ENCODE peak calls at places on chromosomes 4 and X, in five cellular contexts. P is K562, S is HEK293T, G is HepG2, Y is GM12878. A is an unnamed sample.

GRCh38 chr4:7132249-7132648 is 60.1 kb upstream of the SORCS2 start:
- DNase-seq in P (no peak), Y (no peak), S (no peak), G (no peak), A (no peak)

GRCh38 chr4:82063017-82063416 is 310.8 kb downstream of the HNRNPD start:
- DNase-seq in P (no peak), Y (no peak), S (no peak), G (no peak), A (no peak)

GRCh38 chr4:53716011-53716410 is 124.7 kb upstream of the LNX1 start:
- DNase-seq in G (no peak), P (no peak), Y (no peak), S (no peak), A (no peak)

GRCh38 chr4:76301068-76301774 is 5.3 kb upstream of the STBD1 start:
- DNase-seq in Y (peak), G (peak), S (peak), P (peak), A (no peak)

GRCh38 chr4:86487738-86488137 is 106.4 kb upstream of the PTPN13 start:
- DNase-seq in P (no peak), Y (no peak), S (no peak), G (no peak), A (no peak)

GRCh38 chr4:80017125-80017854 is 55.7 kb downstream of the ANTXR2 start:
- DNase-seq in P (no peak), Y (no peak), G (no peak), S (no peak), A (no peak)

GRCh38 chr4:116599859-116600258 is 485.5 kb downstream of the TRAM1L1 start:
- DNase-seq in Y (no peak), P (peak), G (no peak), S (peak), A (no peak)

GRCh38 chrX:128078545-128078944 is 26.3 kb upstream of the ACTRT1 start:
- DNase-seq in G (no peak), Y (no peak), S (no peak), P (no peak), A (no peak)

GRCh38 chr4:152605031-152605430 is 69.1 kb upstream of the FBXW7 start:
- DNase-seq in P (no peak), S (no peak), Y (no peak), G (no peak), A (no peak)

GRCh38 chr4:110869114-110869513 is 246.2 kb upstream of the PITX2 start:
- DNase-seq in S (no peak), P (no peak), Y (no peak), G (no peak), A (no peak)

GRCh38 chrX:53163436-53163835 is 61.6 kb downstream of the KDM5C start:
- DNase-seq in P (no peak), Y (no peak), G (no peak), S (no peak), A (no peak)

GRCh38 chr4:140071806-140072205 is 82.2 kb downstream of the MAML3 start:
- DNase-seq in G (no peak), P (no peak), S (no peak), Y (peak), A (no peak)

GRCh38 chr4:134935320-134935719 is 733.7 kb upstream of the PABPC4L start:
- DNase-seq in S (peak), P (peak), G (no peak), Y (no peak), A (peak)

GRCh38 chr4:84258905-84259830 is 239.9 kb downstream of the NKX6-1 start:
- DNase-seq in Y (peak), P (peak), G (peak), S (peak), A (no peak)

GRCh38 chrX:10755477-10756334 is 135.3 kb upstream of the MID1 start:
- DNase-seq in G (no peak), Y (no peak), P (no peak), S (no peak), A (no peak)

GRCh38 chr4:55758081-55758480 is 61.5 kb upstream of the EXOC1L start:
- DNase-seq in Y (no peak), S (no peak), P (no peak), G (no peak), A (no peak)

GRCh38 chrX:150486011-150486410 is 82.4 kb upstream of the MTM1 start:
- DNase-seq in P (peak), G (peak), Y (no peak), S (peak), A (peak)

GRCh38 chrX:112450810-112451209 is 228.9 kb downstream of the LHFPL1 start:
- DNase-seq in G (no peak), S (no peak), Y (no peak), P (no peak), A (no peak)

GRCh38 chrX:118523920-118524319 is 28.3 kb downstream of the DOCK11 start:
- DNase-seq in P (no peak), G (no peak), Y (no peak), S (no peak), A (no peak)

GRCh38 chr4:80619070-80619674 is 283.6 kb downstream of the CFAP299 start:
- DNase-seq in Y (no peak), G (peak), S (no peak), P (no peak), A (no peak)

GRCh38 chrX:55908685-55909212 is 191.2 kb downstream of the RRAGB start:
- DNase-seq in G (no peak), S (peak), P (peak), Y (no peak), A (no peak)

GRCh38 chr4:32790803-32791202 is 2070.6 kb downstream of the PCDH7 start:
- DNase-seq in G (no peak), P (no peak), S (no peak), Y (no peak), A (no peak)

GRCh38 chrX:12871181-12871580 is 4.3 kb downstream of the TLR7 start:
- DNase-seq in S (no peak), G (no peak), Y (no peak), P (no peak), A (no peak)

GRCh38 chrX:133660356-133660755 is 245.1 kb upstream of the GPC4 start:
- DNase-seq in Y (no peak), P (no peak), G (no peak), S (no peak), A (no peak)

GRCh38 chrX:9379697-9380551 is 84.9 kb upstream of the TBL1X start:
- DNase-seq in S (no peak), Y (no peak), P (no peak), G (peak), A (no peak)

GRCh38 chr4:88244821-88245579 is 39.4 kb downstream of the PPM1K start:
- DNase-seq in Y (no peak), G (no peak), P (no peak), S (no peak), A (no peak)

GRCh38 chr4:121316091-121316490 is 64.7 kb downstream of the QRFPR start:
- DNase-seq in S (no peak), Y (no peak), G (no peak), P (no peak), A (no peak)

GRCh38 chr4:128757712-128758111 is 51.8 kb upstream of the JADE1 start:
- DNase-seq in P (no peak), S (peak), Y (no peak), G (no peak), A (no peak)

GRCh38 chr4:128355301-128355700 is 67.7 kb upstream of the PGRMC2 start:
- DNase-seq in P (peak), S (no peak), Y (no peak), G (no peak), A (peak)

GRCh38 chrX:2425281-2426071 is 75.3 kb downstream of the DHRSX start:
- DNase-seq in G (peak), P (no peak), S (no peak), Y (no peak), A (no peak)

GRCh38 chr4:82462415-82462831 is 32.0 kb downstream of the ENOPH1 start:
- DNase-seq in S (peak), Y (peak), P (peak), G (peak), A (peak)

GRCh38 chrX:13876652-13877051 is 59.8 kb upstream of the GPM6B start:
- DNase-seq in S (no peak), G (no peak), Y (no peak), P (no peak), A (no peak)

GRCh38 chrX:20664774-20665173 is 398.1 kb upstream of the RPS6KA3 start:
- DNase-seq in P (no peak), Y (no peak), S (no peak), G (no peak), A (no peak)

GRCh38 chrX:46573331-46573895 is at the start of gene CHST7:
- DNase-seq in Y (no peak), S (peak), G (peak), P (no peak), A (peak)

GRCh38 chrX:127578395-127578794 is 473.8 kb downstream of the ACTRT1 start:
- DNase-seq in P (no peak), G (no peak), Y (no peak), S (no peak), A (no peak)

GRCh38 chr4:155658665-155659064 is 8.0 kb upstream of the GUCY1A1 start:
- DNase-seq in P (no peak), G (no peak), Y (no peak), S (no peak), A (no peak)
- TF ChIP-seq FOXM1 in P (no peak), G (no peak), Y (no peak), S (no peak), A (no peak)

DNA sequence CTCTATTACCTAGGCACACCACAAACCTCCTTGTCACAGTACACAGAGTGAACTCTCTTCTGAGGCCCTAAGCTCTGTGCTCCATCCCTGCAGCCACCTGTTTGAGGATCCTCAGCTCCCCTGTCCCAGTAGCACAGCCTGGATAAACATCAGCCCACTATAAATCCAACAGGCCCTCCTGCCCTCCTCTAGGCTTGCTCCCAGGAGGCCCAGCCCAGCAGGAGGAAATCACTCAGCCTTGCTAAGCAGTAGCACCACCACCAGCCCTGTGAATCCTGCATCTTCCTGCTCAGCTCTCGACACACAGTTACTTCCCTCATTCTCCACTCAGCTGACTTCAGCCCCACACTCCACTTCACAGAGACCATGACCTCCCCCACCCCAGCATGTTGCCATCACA is 273.9 kb downstream of the BCOR start:
- DNase-seq in S (no peak), Y (no peak), P (no peak), G (no peak), A (no peak)
- TF ChIP-seq FOXM1 in S (no peak), Y (no peak), P (no peak), G (no peak), A (no peak)

GRCh38 chrX:129622757-129623301 is 31.9 kb downstream of the APLN start:
- DNase-seq in Y (no peak), G (no peak), S (no peak), P (no peak), A (no peak)
- TF ChIP-seq FOXM1 in Y (no peak), G (no peak), S (no peak), P (no peak), A (no peak)

DNA sequence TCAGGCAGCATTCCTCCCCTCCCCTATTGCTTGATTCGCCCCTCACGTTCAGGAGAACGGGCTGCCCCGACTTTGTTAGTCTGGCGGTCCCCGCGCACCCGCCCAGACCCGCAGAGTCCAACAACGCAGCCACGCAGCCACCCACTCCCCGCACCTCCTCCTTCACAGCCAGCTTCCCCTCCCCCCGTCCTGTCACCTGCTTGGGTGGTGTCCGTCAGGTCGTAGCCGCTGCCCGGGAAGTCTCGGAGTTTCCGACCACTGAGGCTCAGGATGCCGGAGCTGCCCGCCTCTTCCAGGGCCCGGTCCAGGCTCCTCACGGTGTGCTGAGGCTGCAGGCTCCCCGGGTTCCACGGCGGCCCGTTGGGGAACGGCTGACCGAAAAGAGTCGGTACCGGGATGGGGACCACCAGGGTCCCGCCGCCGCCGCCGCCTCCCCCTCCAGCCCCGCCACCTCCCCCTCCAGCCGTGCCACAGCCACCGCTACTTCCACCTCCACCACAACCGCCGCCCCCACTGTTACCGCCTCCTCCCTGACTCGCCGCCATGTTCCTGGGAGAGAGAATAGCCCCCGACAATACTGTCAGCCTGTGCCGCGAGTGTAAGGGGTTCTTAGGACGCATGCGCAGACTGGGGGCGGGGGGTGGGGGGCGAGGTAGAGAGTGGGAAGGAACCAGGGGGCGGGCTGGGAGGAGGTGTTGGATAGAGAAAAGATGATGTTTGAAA is at the start of gene LRCH2:
- DNase-seq in Y (no peak), S (peak), G (no peak), P (no peak), A (peak)
- TF ChIP-seq FOXM1 in Y (no peak), S (no peak), G (no peak), P (no peak), A (no peak)

DNA sequence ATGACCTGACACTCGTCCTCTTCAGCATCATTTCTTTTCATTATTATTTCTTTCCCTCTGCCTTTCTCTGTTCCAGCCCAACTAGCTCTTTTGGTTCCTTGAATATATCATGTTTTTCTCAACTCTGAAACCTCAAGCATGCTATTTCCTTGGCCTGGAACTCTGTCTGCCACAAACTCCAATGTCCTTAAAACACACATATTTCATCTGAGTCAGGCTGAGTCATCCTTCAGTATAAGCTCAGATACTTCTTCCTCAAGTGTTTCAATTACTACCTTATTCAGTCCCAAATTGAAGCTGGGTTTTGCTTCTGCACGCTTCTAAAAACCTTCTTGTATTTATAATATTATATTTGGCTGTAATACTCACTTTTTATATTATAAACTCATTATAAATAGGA is 424.2 kb downstream of the PDGFC start:
- DNase-seq in Y (no peak), P (no peak), S (no peak), G (no peak), A (no peak)
- TF ChIP-seq FOXM1 in Y (no peak), P (no peak), S (no peak), G (no peak), A (peak)

DNA sequence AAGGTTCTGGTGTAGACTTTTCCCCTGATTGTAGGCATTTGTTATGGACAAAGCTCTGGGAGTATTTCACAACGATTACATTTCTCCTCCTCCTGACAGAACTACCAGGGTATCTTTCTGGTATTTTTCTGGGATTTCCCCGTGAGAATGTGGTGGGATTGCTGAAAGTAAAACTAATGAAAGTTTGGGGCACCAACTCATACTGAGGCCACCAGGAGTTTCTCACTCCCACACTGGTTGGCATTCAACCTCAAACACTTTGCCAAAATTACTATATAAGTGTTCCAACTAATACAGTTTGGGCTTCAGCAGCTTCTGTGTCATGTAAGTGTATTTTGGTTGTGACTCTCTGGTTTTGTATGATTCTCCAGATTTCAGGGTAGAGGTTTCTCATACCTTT is 855.1 kb downstream of the GLUD2 start:
- DNase-seq in S (no peak), P (no peak), Y (peak), G (no peak), A (no peak)
- TF ChIP-seq FOXM1 in S (no peak), P (no peak), Y (peak), G (no peak), A (no peak)

GRCh38 chr4:78565971-78566372 is 14.4 kb downstream of the ANXA3 start:
- DNase-seq in Y (no peak), S (no peak), G (peak), P (no peak), A (no peak)
- TF ChIP-seq FOXM1 in Y (no peak), S (no peak), G (no peak), P (no peak), A (no peak)

DNA sequence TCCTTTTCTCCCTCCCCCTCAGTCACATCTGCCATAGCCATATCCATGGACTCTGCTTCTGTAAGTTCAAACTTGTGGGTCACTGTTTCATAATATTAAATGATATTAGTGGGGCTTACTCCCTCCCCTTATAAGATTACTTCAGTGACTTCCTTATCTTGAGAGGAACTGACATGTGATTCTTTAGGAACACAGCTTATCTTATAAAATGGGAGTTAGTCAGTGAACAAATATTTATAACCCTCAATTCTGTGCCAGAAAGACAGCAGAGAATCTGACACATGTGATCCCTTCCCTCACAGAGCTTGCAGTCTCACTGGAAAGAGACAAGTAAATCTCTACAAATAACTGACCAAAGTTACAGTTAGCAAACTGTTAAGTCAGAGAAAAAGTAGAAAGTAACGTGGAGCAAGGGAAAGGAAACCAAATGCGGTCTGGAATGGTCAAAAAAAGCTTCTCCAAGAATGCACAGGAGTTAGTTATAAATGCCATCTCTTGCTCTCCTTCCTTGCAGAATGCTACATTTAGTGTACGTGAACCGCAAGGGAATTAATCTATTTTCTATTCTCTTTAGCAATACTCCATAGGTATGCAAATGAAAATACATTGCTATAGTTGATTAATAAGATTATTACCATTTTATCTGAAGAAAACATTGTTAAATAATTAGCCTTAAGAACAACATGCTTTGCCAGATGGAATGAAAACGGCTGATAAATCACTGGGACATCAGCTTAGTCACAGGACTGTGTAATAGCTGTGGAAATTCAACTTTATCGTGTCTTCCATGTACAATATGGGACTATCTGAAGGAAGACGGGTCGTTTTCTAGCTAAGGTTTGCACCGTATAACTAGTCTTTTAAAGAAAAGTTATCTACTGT is 29.0 kb downstream of the SGMS2 start:
- DNase-seq in P (no peak), S (no peak), Y (no peak), G (no peak), A (no peak)
- TF ChIP-seq FOXM1 in P (no peak), S (no peak), Y (no peak), G (no peak), A (no peak)

GRCh38 chr4:142406051-142406549 is 440.0 kb downstream of the INPP4B start:
- DNase-seq in P (no peak), Y (peak), S (peak), G (no peak), A (no peak)
- TF ChIP-seq FOXM1 in P (no peak), Y (no peak), S (no peak), G (no peak), A (no peak)